ENCODE peak calls at places on chromosomes 11 and 22, in ten cellular contexts. One of them, this sample, is unnamed.

GRCh38 chr11:66268953-66269906 is 791 bp downstream of the RAB1B start:
- DNase-seq in left ventricle myocardium inferior: no peak
- DNase-seq in heart left ventricle: no peak
- DNase-seq in A549: peak; percentile 61
- DNase-seq in transverse colon: no peak
- DNase-seq in CD8-positive, alpha-beta memory T cell: no peak
- DNase-seq in pancreas: no peak
- DNase-seq in lower lobe of right lung: no peak
- DNase-seq in A673: peak; percentile 67
- DNase-seq in stomach: no peak
- DNase-seq in this sample: no peak

GRCh38 chr11:32379714-32380113 is 55.6 kb downstream of the WT1 start:
- DNase-seq in pancreas: no peak
- DNase-seq in A673: no peak
- DNase-seq in transverse colon: no peak
- DNase-seq in heart left ventricle: no peak
- DNase-seq in lower lobe of right lung: no peak
- DNase-seq in left ventricle myocardium inferior: no peak
- DNase-seq in CD8-positive, alpha-beta memory T cell: no peak
- DNase-seq in A549: no peak
- DNase-seq in stomach: no peak
- DNase-seq in this sample: no peak

GRCh38 chr22:16824718-16825687 is at the start of gene XKR3:
- DNase-seq in A549: no peak
- DNase-seq in transverse colon: no peak
- DNase-seq in lower lobe of right lung: no peak
- DNase-seq in pancreas: no peak
- DNase-seq in CD8-positive, alpha-beta memory T cell: no peak
- DNase-seq in left ventricle myocardium inferior: no peak
- DNase-seq in A673: no peak
- DNase-seq in heart left ventricle: no peak
- DNase-seq in stomach: no peak
- DNase-seq in this sample: no peak

GRCh38 chr22:27274770-27275449 is 526.6 kb downstream of the MN1 start:
- DNase-seq in heart left ventricle: no peak
- DNase-seq in transverse colon: no peak
- DNase-seq in lower lobe of right lung: no peak
- DNase-seq in A673: no peak
- DNase-seq in A549: no peak
- DNase-seq in pancreas: no peak
- DNase-seq in left ventricle myocardium inferior: no peak
- DNase-seq in CD8-positive, alpha-beta memory T cell: no peak
- DNase-seq in stomach: no peak
- DNase-seq in this sample: no peak

GRCh38 chr22:37860796-37861421 is 11.7 kb downstream of the EIF3L start:
- DNase-seq in stomach: peak; percentile 37
- DNase-seq in pancreas: peak; percentile 75
- DNase-seq in A549: no peak
- DNase-seq in transverse colon: no peak
- DNase-seq in left ventricle myocardium inferior: no peak
- DNase-seq in CD8-positive, alpha-beta memory T cell: no peak
- DNase-seq in A673: no peak
- DNase-seq in heart left ventricle: no peak
- DNase-seq in lower lobe of right lung: no peak
- DNase-seq in this sample: no peak

GRCh38 chr11:119903821-119904220 is 174.8 kb upstream of the NECTIN1 start:
- DNase-seq in A549: no peak
- DNase-seq in left ventricle myocardium inferior: no peak
- DNase-seq in CD8-positive, alpha-beta memory T cell: no peak
- DNase-seq in heart left ventricle: no peak
- DNase-seq in pancreas: no peak
- DNase-seq in transverse colon: no peak
- DNase-seq in stomach: no peak
- DNase-seq in A673: no peak
- DNase-seq in lower lobe of right lung: no peak
- DNase-seq in this sample: no peak

GRCh38 chr11:68792400-68792955 is 41.2 kb upstream of the TESMIN start:
- DNase-seq in CD8-positive, alpha-beta memory T cell: no peak
- DNase-seq in A549: no peak
- DNase-seq in heart left ventricle: no peak
- DNase-seq in A673: no peak
- DNase-seq in lower lobe of right lung: no peak
- DNase-seq in transverse colon: no peak
- DNase-seq in stomach: no peak
- DNase-seq in pancreas: no peak
- DNase-seq in left ventricle myocardium inferior: no peak
- DNase-seq in this sample: no peak

GRCh38 chr11:125588505-125588904 is 4.1 kb upstream of the STT3A start:
- DNase-seq in stomach: no peak
- DNase-seq in transverse colon: no peak
- DNase-seq in CD8-positive, alpha-beta memory T cell: no peak
- DNase-seq in lower lobe of right lung: no peak
- DNase-seq in left ventricle myocardium inferior: no peak
- DNase-seq in A673: peak; percentile 40
- DNase-seq in A549: no peak
- DNase-seq in pancreas: no peak
- DNase-seq in heart left ventricle: no peak
- DNase-seq in this sample: no peak

GRCh38 chr11:6418958-6419611 is at the start of gene APBB1:
- DNase-seq in left ventricle myocardium inferior: peak; percentile 75
- DNase-seq in lower lobe of right lung: peak; percentile 71
- DNase-seq in stomach: peak; percentile 67
- DNase-seq in heart left ventricle: peak; percentile 79
- DNase-seq in pancreas: peak; percentile 49
- DNase-seq in transverse colon: peak; percentile 73
- DNase-seq in CD8-positive, alpha-beta memory T cell: peak; percentile 83
- DNase-seq in A549: peak; percentile 62
- DNase-seq in A673: peak; percentile 76
- DNase-seq in this sample: peak; percentile 82

GRCh38 chr11:12269104-12269441 is 108.3 kb upstream of the PARVA start:
- DNase-seq in A673: no peak
- DNase-seq in transverse colon: no peak
- DNase-seq in pancreas: peak; percentile 38
- DNase-seq in left ventricle myocardium inferior: no peak
- DNase-seq in A549: no peak
- DNase-seq in heart left ventricle: no peak
- DNase-seq in lower lobe of right lung: no peak
- DNase-seq in stomach: peak; percentile 57
- DNase-seq in CD8-positive, alpha-beta memory T cell: no peak
- DNase-seq in this sample: peak; percentile 80

GRCh38 chr11:11747570-11747969 is 94.2 kb upstream of the USP47 start:
- DNase-seq in A549: no peak
- DNase-seq in pancreas: no peak
- DNase-seq in left ventricle myocardium inferior: no peak
- DNase-seq in transverse colon: no peak
- DNase-seq in CD8-positive, alpha-beta memory T cell: no peak
- DNase-seq in A673: no peak
- DNase-seq in lower lobe of right lung: no peak
- DNase-seq in stomach: no peak
- DNase-seq in heart left ventricle: no peak
- DNase-seq in this sample: no peak

GRCh38 chr11:119504366-119504765 is 81.4 kb upstream of the THY1 start:
- DNase-seq in CD8-positive, alpha-beta memory T cell: no peak
- DNase-seq in transverse colon: no peak
- DNase-seq in A549: no peak
- DNase-seq in heart left ventricle: no peak
- DNase-seq in stomach: no peak
- DNase-seq in A673: no peak
- DNase-seq in left ventricle myocardium inferior: no peak
- DNase-seq in pancreas: no peak
- DNase-seq in lower lobe of right lung: no peak
- DNase-seq in this sample: no peak

GRCh38 chr11:18367431-18367830 is 26.9 kb upstream of the LDHA start:
- DNase-seq in left ventricle myocardium inferior: no peak
- DNase-seq in lower lobe of right lung: no peak
- DNase-seq in A673: no peak
- DNase-seq in CD8-positive, alpha-beta memory T cell: no peak
- DNase-seq in transverse colon: no peak
- DNase-seq in A549: no peak
- DNase-seq in heart left ventricle: no peak
- DNase-seq in stomach: no peak
- DNase-seq in pancreas: no peak
- DNase-seq in this sample: no peak

GRCh38 chr11:126140932-126141291 is 70.5 kb downstream of the RPUSD4 start:
- DNase-seq in lower lobe of right lung: no peak
- DNase-seq in left ventricle myocardium inferior: peak; percentile 64
- DNase-seq in CD8-positive, alpha-beta memory T cell: no peak
- DNase-seq in stomach: peak; percentile 62
- DNase-seq in A549: no peak
- DNase-seq in pancreas: no peak
- DNase-seq in heart left ventricle: peak; percentile 73
- DNase-seq in A673: peak; percentile 77
- DNase-seq in transverse colon: peak; percentile 57
- DNase-seq in this sample: peak; percentile 94

GRCh38 chr11:45288395-45288794 is 2.3 kb upstream of the SYT13 start:
- DNase-seq in A673: no peak
- DNase-seq in left ventricle myocardium inferior: no peak
- DNase-seq in stomach: no peak
- DNase-seq in transverse colon: no peak
- DNase-seq in heart left ventricle: no peak
- DNase-seq in lower lobe of right lung: no peak
- DNase-seq in pancreas: no peak
- DNase-seq in A549: no peak
- DNase-seq in CD8-positive, alpha-beta memory T cell: no peak
- DNase-seq in this sample: no peak

GRCh38 chr22:42297778-42298177 is 27.3 kb upstream of the TCF20 start:
- DNase-seq in left ventricle myocardium inferior: no peak
- DNase-seq in stomach: no peak
- DNase-seq in A673: no peak
- DNase-seq in CD8-positive, alpha-beta memory T cell: no peak
- DNase-seq in A549: no peak
- DNase-seq in lower lobe of right lung: no peak
- DNase-seq in transverse colon: no peak
- DNase-seq in pancreas: no peak
- DNase-seq in heart left ventricle: no peak
- DNase-seq in this sample: no peak

GRCh38 chr22:42296381-42296853 is 26.0 kb upstream of the TCF20 start:
- DNase-seq in A549: no peak
- DNase-seq in CD8-positive, alpha-beta memory T cell: no peak
- DNase-seq in pancreas: no peak
- DNase-seq in left ventricle myocardium inferior: peak; percentile 51
- DNase-seq in stomach: peak; percentile 30
- DNase-seq in heart left ventricle: peak; percentile 79
- DNase-seq in transverse colon: peak; percentile 50
- DNase-seq in A673: peak; percentile 66
- DNase-seq in lower lobe of right lung: no peak
- DNase-seq in this sample: peak; percentile 75

GRCh38 chr22:42294034-42294985 is 23.9 kb upstream of the TCF20 start:
- DNase-seq in transverse colon: peak; percentile 64
- DNase-seq in stomach: peak; percentile 38
- DNase-seq in pancreas: peak; percentile 54
- DNase-seq in heart left ventricle: peak; percentile 64
- DNase-seq in A549: no peak
- DNase-seq in left ventricle myocardium inferior: peak; percentile 53
- DNase-seq in lower lobe of right lung: no peak
- DNase-seq in A673: peak; percentile 69
- DNase-seq in CD8-positive, alpha-beta memory T cell: no peak
- DNase-seq in this sample: no peak

GRCh38 chr22:42298746-42299145 is 28.3 kb upstream of the TCF20 start:
- DNase-seq in A549: no peak
- DNase-seq in lower lobe of right lung: no peak
- DNase-seq in left ventricle myocardium inferior: no peak
- DNase-seq in CD8-positive, alpha-beta memory T cell: no peak
- DNase-seq in transverse colon: no peak
- DNase-seq in A673: no peak
- DNase-seq in stomach: no peak
- DNase-seq in heart left ventricle: no peak
- DNase-seq in pancreas: no peak
- DNase-seq in this sample: no peak

DNA sequence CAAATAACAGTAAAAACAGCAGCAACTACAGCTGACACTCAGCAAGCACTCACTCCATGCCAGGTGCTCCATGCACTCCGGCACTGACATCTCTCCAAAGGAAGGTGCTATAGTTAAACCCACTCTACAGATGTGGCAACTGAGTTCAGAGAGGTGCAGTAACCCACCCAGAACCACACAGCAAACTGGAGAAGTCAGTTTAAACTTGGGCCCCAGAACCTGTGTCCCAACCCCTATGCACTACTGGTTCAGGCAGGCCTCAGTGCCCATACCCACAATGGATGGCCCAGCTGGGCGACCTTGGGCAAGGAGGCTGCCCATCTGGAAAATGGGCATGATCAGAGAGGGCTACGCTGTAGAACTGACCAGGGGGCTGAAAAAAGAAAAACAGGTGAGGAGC is 26.4 kb upstream of the TCF20 start:
- DNase-seq in heart left ventricle: no peak
- DNase-seq in A549: no peak
- DNase-seq in stomach: no peak
- DNase-seq in left ventricle myocardium inferior: no peak
- DNase-seq in pancreas: no peak
- DNase-seq in A673: no peak
- DNase-seq in transverse colon: no peak
- DNase-seq in lower lobe of right lung: no peak
- DNase-seq in CD8-positive, alpha-beta memory T cell: no peak
- DNase-seq in this sample: no peak
- H3K4me1 ChIP-seq in heart left ventricle: no peaks in the 10 kb centered on the region
- H3K4me1 ChIP-seq in A549: peaks cover 5% of the 10 kb centered on the region
- H3K4me1 ChIP-seq in stomach: peaks cover 8% of the 10 kb centered on the region
- H3K4me1 ChIP-seq in left ventricle myocardium inferior: peaks cover 12% of the 10 kb centered on the region
- H3K4me1 ChIP-seq in pancreas: peaks cover 10% of the 10 kb centered on the region
- H3K4me1 ChIP-seq in A673: peaks cover 52% of the 10 kb centered on the region
- H3K4me1 ChIP-seq in transverse colon: peaks cover 54% of the 10 kb centered on the region
- H3K4me1 ChIP-seq in lower lobe of right lung: peaks cover 22% of the 10 kb centered on the region
- H3K4me1 ChIP-seq in CD8-positive, alpha-beta memory T cell: peaks cover 68% of the 10 kb centered on the region
- H3K4me1 ChIP-seq in this sample: peaks cover 21% of the 10 kb centered on the region

GRCh38 chr22:44190381-44190976 is 9.8 kb downstream of the PARVG start:
- DNase-seq in A549: no peak
- DNase-seq in lower lobe of right lung: no peak
- DNase-seq in pancreas: no peak
- DNase-seq in left ventricle myocardium inferior: no peak
- DNase-seq in heart left ventricle: no peak
- DNase-seq in stomach: no peak
- DNase-seq in transverse colon: no peak
- DNase-seq in CD8-positive, alpha-beta memory T cell: peak; percentile 41
- DNase-seq in A673: no peak
- DNase-seq in this sample: peak; percentile 55
- H3K4me1 ChIP-seq in A549: peaks cover 9% of the 10 kb centered on the region
- H3K4me1 ChIP-seq in lower lobe of right lung: no peaks in the 10 kb centered on the region
- H3K4me1 ChIP-seq in pancreas: no peaks in the 10 kb centered on the region
- H3K4me1 ChIP-seq in left ventricle myocardium inferior: no peaks in the 10 kb centered on the region
- H3K4me1 ChIP-seq in heart left ventricle: no peaks in the 10 kb centered on the region
- H3K4me1 ChIP-seq in stomach: no peaks in the 10 kb centered on the region
- H3K4me1 ChIP-seq in transverse colon: no peaks in the 10 kb centered on the region
- H3K4me1 ChIP-seq in CD8-positive, alpha-beta memory T cell: peaks cover 35% of the 10 kb centered on the region
- H3K4me1 ChIP-seq in A673: no peaks in the 10 kb centered on the region
- H3K4me1 ChIP-seq in this sample: peaks cover 4% of the 10 kb centered on the region

GRCh38 chr11:130671801-130672700 is 223.6 kb downstream of the ADAMTS15 start:
- DNase-seq in A549: no peak
- DNase-seq in A673: peak; percentile 16
- DNase-seq in left ventricle myocardium inferior: peak; percentile 69
- DNase-seq in CD8-positive, alpha-beta memory T cell: no peak
- DNase-seq in heart left ventricle: peak; percentile 86
- DNase-seq in transverse colon: peak; percentile 49
- DNase-seq in lower lobe of right lung: no peak
- DNase-seq in stomach: peak; percentile 49
- DNase-seq in pancreas: peak; percentile 41
- DNase-seq in this sample: peak; percentile 92
- H3K4me1 ChIP-seq in A549: no peaks in the 10 kb centered on the region
- H3K4me1 ChIP-seq in A673: no peaks in the 10 kb centered on the region
- H3K4me1 ChIP-seq in left ventricle myocardium inferior: peaks cover 60% of the 10 kb centered on the region
- H3K4me1 ChIP-seq in CD8-positive, alpha-beta memory T cell: no peaks in the 10 kb centered on the region
- H3K4me1 ChIP-seq in heart left ventricle: peaks cover 19% of the 10 kb centered on the region
- H3K4me1 ChIP-seq in transverse colon: peaks cover 4% of the 10 kb centered on the region
- H3K4me1 ChIP-seq in lower lobe of right lung: peaks cover under 1% of the 10 kb centered on the region
- H3K4me1 ChIP-seq in stomach: no peaks in the 10 kb centered on the region
- H3K4me1 ChIP-seq in pancreas: no peaks in the 10 kb centered on the region
- H3K4me1 ChIP-seq in this sample: no peaks in the 10 kb centered on the region

GRCh38 chr11:83502041-83502440 is 215.9 kb upstream of the CCDC90B start:
- DNase-seq in transverse colon: no peak
- DNase-seq in stomach: peak; percentile 32
- DNase-seq in A673: no peak
- DNase-seq in pancreas: no peak
- DNase-seq in A549: no peak
- DNase-seq in lower lobe of right lung: no peak
- DNase-seq in left ventricle myocardium inferior: no peak
- DNase-seq in CD8-positive, alpha-beta memory T cell: no peak
- DNase-seq in heart left ventricle: no peak
- DNase-seq in this sample: no peak
- H3K4me1 ChIP-seq in transverse colon: no peaks in the 10 kb centered on the region
- H3K4me1 ChIP-seq in stomach: no peaks in the 10 kb centered on the region
- H3K4me1 ChIP-seq in A673: peaks cover 49% of the 10 kb centered on the region
- H3K4me1 ChIP-seq in pancreas: no peaks in the 10 kb centered on the region
- H3K4me1 ChIP-seq in A549: no peaks in the 10 kb centered on the region
- H3K4me1 ChIP-seq in lower lobe of right lung: no peaks in the 10 kb centered on the region
- H3K4me1 ChIP-seq in left ventricle myocardium inferior: no peaks in the 10 kb centered on the region
- H3K4me1 ChIP-seq in CD8-positive, alpha-beta memory T cell: no peaks in the 10 kb centered on the region
- H3K4me1 ChIP-seq in heart left ventricle: no peaks in the 10 kb centered on the region
- H3K4me1 ChIP-seq in this sample: no peaks in the 10 kb centered on the region